ENCODE peak calls at places on chromosomes 2 and 18, in eight cellular contexts. C is RPMI7951; I is DND-41; S is GM04504; X is SW 1271; Y is activated B cell treated with CpG ODN at 0.5 μM for 24 hours; E is brain microvascular endothelial cell; A is CD8-positive, alpha-beta T cell. T is an unnamed sample.

GRCh38 chr2:89837962-89838625 is 1146.6 kb downstream of the RPIA start:
- DNase-seq in E (no peak), A (no peak), X (no peak), C (no peak), I (no peak), Y (no peak), S (no peak), T (no peak)

GRCh38 chr18:23528580-23529472 is 25.5 kb downstream of the RMC1 start:
- DNase-seq in E (no peak), C (peak; percentile 75), S (peak; percentile 86), X (no peak), I (no peak), Y (no peak), A (no peak), T (peak; percentile 32)

GRCh38 chr2:9617749-9618148 is 13.0 kb downstream of the YWHAQ start:
- DNase-seq in E (no peak), S (no peak), X (no peak), I (no peak), A (no peak), Y (no peak), C (peak; percentile 77), T (no peak)

GRCh38 chr18:36181386-36181785 is 5.9 kb upstream of the MOCOS start:
- DNase-seq in X (no peak), Y (no peak), S (no peak), E (no peak), C (no peak), A (no peak), I (no peak), T (no peak)

GRCh38 chr2:47282621-47283272 is 120.2 kb upstream of the MSH2 start:
- DNase-seq in X (no peak), Y (no peak), S (no peak), I (no peak), C (no peak), E (no peak), A (no peak), T (no peak)

GRCh38 chr2:3113122-3113521 is 264.5 kb downstream of the EIPR1 start:
- DNase-seq in Y (no peak), C (no peak), I (no peak), S (no peak), A (no peak), E (no peak), X (no peak), T (no peak)

GRCh38 chr2:209619782-209620181 is 151.8 kb upstream of the UNC80 start:
- DNase-seq in X (no peak), E (no peak), Y (no peak), S (no peak), C (no peak), I (no peak), A (no peak), T (peak; percentile 58)

GRCh38 chr2:176074919-176075425 is 8.8 kb downstream of the EVX2 start:
- DNase-seq in I (no peak), X (no peak), E (no peak), C (no peak), A (no peak), S (no peak), Y (no peak), T (no peak)

GRCh38 chr2:201955702-201956141 is 77.9 kb upstream of the FZD7 start:
- DNase-seq in E (no peak), C (peak; percentile 29), Y (no peak), S (no peak), I (no peak), A (no peak), X (no peak), T (peak; percentile 25)

GRCh38 chr2:230408244-230408842 is 7.7 kb upstream of the SP100 start:
- DNase-seq in C (peak; percentile 85), E (peak; percentile 49), A (no peak), X (no peak), I (no peak), S (peak; percentile 81), Y (no peak), T (no peak)